ENCODE peak calls at places on chromosomes 5 and 9, in seven cellular contexts. One of them, this sample, is unnamed.

GRCh38 chr5:172439785-172440480 is 14.4 kb downstream of the SH3PXD2B start:
- DNase-seq in HFF-Myc: no peak
- DNase-seq in AG04450: no peak
- DNase-seq in dorsolateral prefrontal cortex: no peak
- DNase-seq in sigmoid colon: peak; percentile 82
- DNase-seq in cardiac fibroblast: no peak
- DNase-seq in PC-3: no peak
- DNase-seq in this sample: peak; percentile 37

GRCh38 chr9:10366171-10366779 is 246.5 kb downstream of the PTPRD start:
- DNase-seq in HFF-Myc: no peak
- DNase-seq in AG04450: no peak
- DNase-seq in dorsolateral prefrontal cortex: no peak
- DNase-seq in sigmoid colon: no peak
- DNase-seq in cardiac fibroblast: peak; percentile 35
- DNase-seq in PC-3: peak; percentile 66
- DNase-seq in this sample: no peak

GRCh38 chr5:6319116-6319515 is 59.2 kb downstream of the MED10 start:
- DNase-seq in HFF-Myc: no peak
- DNase-seq in AG04450: no peak
- DNase-seq in dorsolateral prefrontal cortex: no peak
- DNase-seq in sigmoid colon: no peak
- DNase-seq in cardiac fibroblast: no peak
- DNase-seq in PC-3: peak; percentile 84
- DNase-seq in this sample: no peak

GRCh38 chr5:158139161-158139560 is 280.2 kb upstream of the CLINT1 start:
- DNase-seq in HFF-Myc: no peak
- DNase-seq in AG04450: no peak
- DNase-seq in dorsolateral prefrontal cortex: no peak
- DNase-seq in sigmoid colon: no peak
- DNase-seq in cardiac fibroblast: no peak
- DNase-seq in PC-3: peak; percentile 67
- DNase-seq in this sample: no peak

GRCh38 chr9:88230612-88231011 is 92.3 kb upstream of the SPATA31C2 start:
- DNase-seq in HFF-Myc: no peak
- DNase-seq in AG04450: no peak
- DNase-seq in dorsolateral prefrontal cortex: no peak
- DNase-seq in sigmoid colon: no peak
- DNase-seq in cardiac fibroblast: no peak
- DNase-seq in PC-3: peak; percentile 30
- DNase-seq in this sample: no peak

GRCh38 chr5:11955386-11955785 is 51.1 kb upstream of the CTNND2 start:
- DNase-seq in HFF-Myc: no peak
- DNase-seq in AG04450: no peak
- DNase-seq in dorsolateral prefrontal cortex: no peak
- DNase-seq in sigmoid colon: no peak
- DNase-seq in cardiac fibroblast: no peak
- DNase-seq in PC-3: peak; percentile 80
- DNase-seq in this sample: no peak

GRCh38 chr5:179192891-179193470 is 132.8 kb downstream of the ZNF354C start:
- DNase-seq in HFF-Myc: no peak
- DNase-seq in AG04450: no peak
- DNase-seq in dorsolateral prefrontal cortex: no peak
- DNase-seq in sigmoid colon: peak; percentile 53
- DNase-seq in cardiac fibroblast: no peak
- DNase-seq in PC-3: no peak
- DNase-seq in this sample: no peak

GRCh38 chr5:74013222-74013621 is 387.2 kb downstream of the ARHGEF28 start:
- DNase-seq in HFF-Myc: no peak
- DNase-seq in AG04450: no peak
- DNase-seq in dorsolateral prefrontal cortex: no peak
- DNase-seq in sigmoid colon: no peak
- DNase-seq in cardiac fibroblast: no peak
- DNase-seq in PC-3: no peak
- DNase-seq in this sample: no peak

GRCh38 chr5:173789031-173789920 is 98.9 kb upstream of the CPEB4 start:
- DNase-seq in HFF-Myc: peak; percentile 20
- DNase-seq in AG04450: peak; percentile 33
- DNase-seq in dorsolateral prefrontal cortex: no peak
- DNase-seq in sigmoid colon: peak; percentile 41
- DNase-seq in cardiac fibroblast: peak; percentile 71
- DNase-seq in PC-3: peak; percentile 87
- DNase-seq in this sample: peak; percentile 87

GRCh38 chr9:81592890-81593271 is 96.5 kb downstream of the TLE1 start:
- DNase-seq in HFF-Myc: no peak
- DNase-seq in AG04450: no peak
- DNase-seq in dorsolateral prefrontal cortex: no peak
- DNase-seq in sigmoid colon: peak; percentile 77
- DNase-seq in cardiac fibroblast: no peak
- DNase-seq in PC-3: no peak
- DNase-seq in this sample: peak; percentile 90

GRCh38 chr5:28548856-28549255 is 1510.5 kb upstream of the CDH9 start:
- DNase-seq in HFF-Myc: no peak
- DNase-seq in AG04450: no peak
- DNase-seq in dorsolateral prefrontal cortex: no peak
- DNase-seq in sigmoid colon: no peak
- DNase-seq in cardiac fibroblast: no peak
- DNase-seq in PC-3: peak; percentile 41
- DNase-seq in this sample: no peak

GRCh38 chr9:128550770-128551651 is 1.4 kb upstream of the SPTAN1 start:
- DNase-seq in HFF-Myc: no peak
- DNase-seq in AG04450: no peak
- DNase-seq in dorsolateral prefrontal cortex: peak; percentile 59
- DNase-seq in sigmoid colon: peak; percentile 80
- DNase-seq in cardiac fibroblast: peak; percentile 77
- DNase-seq in PC-3: no peak
- DNase-seq in this sample: no peak

GRCh38 chr9:117945286-117945685 is 241.1 kb downstream of the TLR4 start:
- DNase-seq in HFF-Myc: no peak
- DNase-seq in AG04450: no peak
- DNase-seq in dorsolateral prefrontal cortex: no peak
- DNase-seq in sigmoid colon: no peak
- DNase-seq in cardiac fibroblast: no peak
- DNase-seq in PC-3: no peak
- DNase-seq in this sample: no peak

DNA sequence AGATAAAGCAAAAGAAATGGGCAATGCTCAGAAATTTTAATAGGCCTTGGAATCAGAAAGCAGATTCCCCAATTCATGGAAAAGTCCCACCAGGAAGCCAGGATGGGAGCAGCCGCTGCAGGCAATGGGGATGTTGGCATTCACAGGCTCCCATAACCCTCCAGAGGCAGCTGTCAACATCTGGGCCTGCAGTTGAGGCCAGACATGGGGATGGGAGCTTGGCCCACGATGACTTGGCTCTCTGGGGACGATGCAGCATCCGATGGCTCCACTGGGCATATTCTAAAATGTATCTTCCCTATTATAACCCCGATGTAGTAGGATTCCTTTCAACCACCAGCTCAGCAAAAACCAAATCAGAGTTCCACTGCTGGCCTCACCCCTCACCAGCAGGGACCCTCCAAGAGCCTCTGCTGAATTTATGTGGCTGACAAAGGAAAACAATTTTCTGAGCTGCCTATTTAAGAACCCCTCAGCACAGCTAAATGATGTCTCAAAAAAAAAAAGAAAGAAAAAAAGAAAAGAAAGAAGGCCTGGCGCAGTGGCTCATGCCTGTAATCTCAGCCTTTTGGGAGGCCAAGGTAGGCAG is 7.1 kb downstream of the SPRY4 start:
- DNase-seq in HFF-Myc: no peak
- DNase-seq in AG04450: no peak
- DNase-seq in dorsolateral prefrontal cortex: no peak
- DNase-seq in sigmoid colon: no peak
- DNase-seq in cardiac fibroblast: no peak
- DNase-seq in PC-3: no peak
- DNase-seq in this sample: no peak
- TF ChIP-seq CTCF in HFF-Myc: peak; percentile 41
- TF ChIP-seq CTCF in AG04450: peak; percentile 65
- TF ChIP-seq CTCF in dorsolateral prefrontal cortex: no peak
- TF ChIP-seq CTCF in sigmoid colon: no peak
- TF ChIP-seq CTCF in cardiac fibroblast: peak; percentile 44
- TF ChIP-seq CTCF in PC-3: no peak
- TF ChIP-seq CTCF in this sample: no peak

GRCh38 chr5:177984565-177985166 is 11.4 kb downstream of the PROP1 start:
- DNase-seq in HFF-Myc: no peak
- DNase-seq in AG04450: no peak
- DNase-seq in dorsolateral prefrontal cortex: no peak
- DNase-seq in sigmoid colon: no peak
- DNase-seq in cardiac fibroblast: no peak
- DNase-seq in PC-3: no peak
- DNase-seq in this sample: no peak
- TF ChIP-seq CTCF in HFF-Myc: no peak
- TF ChIP-seq CTCF in AG04450: no peak
- TF ChIP-seq CTCF in dorsolateral prefrontal cortex: no peak
- TF ChIP-seq CTCF in sigmoid colon: no peak
- TF ChIP-seq CTCF in cardiac fibroblast: no peak
- TF ChIP-seq CTCF in PC-3: no peak
- TF ChIP-seq CTCF in this sample: no peak

DNA sequence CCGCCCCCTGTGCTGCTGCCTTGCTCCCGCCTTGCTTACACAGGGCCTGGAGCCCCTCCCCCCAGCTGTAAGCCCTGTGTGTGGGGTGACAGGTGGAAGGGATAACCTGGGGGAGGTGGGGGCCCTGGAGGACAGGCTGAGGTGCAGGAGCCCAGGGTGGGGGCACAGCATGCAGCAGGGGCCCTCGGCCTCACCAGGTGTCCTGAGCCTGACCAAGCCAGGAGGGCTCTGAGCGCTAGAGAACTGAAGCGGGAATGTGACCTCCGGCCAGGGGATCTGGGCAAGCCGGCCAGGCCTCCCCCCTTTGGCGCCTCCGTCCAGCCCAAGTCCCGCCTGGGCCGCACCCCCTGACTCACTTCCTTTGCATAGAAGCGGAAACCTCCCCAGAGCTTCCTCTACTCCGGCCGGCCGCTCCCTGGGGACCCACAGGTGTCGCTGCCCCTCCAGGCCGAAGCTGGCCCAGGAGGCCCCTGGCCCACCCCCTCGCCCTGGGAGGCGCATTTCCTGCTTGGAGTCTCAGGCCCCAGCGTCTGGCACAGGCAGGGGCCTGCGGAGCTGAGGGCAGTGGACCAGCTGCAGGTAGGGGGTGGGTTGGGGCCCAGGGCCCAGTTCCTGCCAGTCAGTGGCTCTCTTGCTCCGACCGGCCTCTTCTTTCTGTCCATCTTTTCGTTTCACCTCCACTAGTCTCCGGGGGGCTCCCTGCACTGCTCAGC is at the start of gene TOR4A:
- DNase-seq in HFF-Myc: peak; percentile 72
- DNase-seq in AG04450: peak; percentile 54
- DNase-seq in dorsolateral prefrontal cortex: no peak
- DNase-seq in sigmoid colon: peak; percentile 91
- DNase-seq in cardiac fibroblast: peak; percentile 94
- DNase-seq in PC-3: peak; percentile 86
- DNase-seq in this sample: peak; percentile 75
- TF ChIP-seq CTCF in HFF-Myc: peak; percentile 41
- TF ChIP-seq CTCF in AG04450: peak; percentile 38
- TF ChIP-seq CTCF in dorsolateral prefrontal cortex: no peak
- TF ChIP-seq CTCF in sigmoid colon: no peak
- TF ChIP-seq CTCF in cardiac fibroblast: no peak
- TF ChIP-seq CTCF in PC-3: peak; percentile 49
- TF ChIP-seq CTCF in this sample: no peak

GRCh38 chr5:23302438-23302837 is 205.0 kb upstream of the PRDM9 start:
- DNase-seq in HFF-Myc: no peak
- DNase-seq in AG04450: no peak
- DNase-seq in dorsolateral prefrontal cortex: no peak
- DNase-seq in sigmoid colon: no peak
- DNase-seq in cardiac fibroblast: no peak
- DNase-seq in PC-3: no peak
- DNase-seq in this sample: no peak
- TF ChIP-seq CTCF in HFF-Myc: no peak
- TF ChIP-seq CTCF in AG04450: no peak
- TF ChIP-seq CTCF in dorsolateral prefrontal cortex: no peak
- TF ChIP-seq CTCF in sigmoid colon: no peak
- TF ChIP-seq CTCF in cardiac fibroblast: no peak
- TF ChIP-seq CTCF in PC-3: peak; percentile 23
- TF ChIP-seq CTCF in this sample: no peak

GRCh38 chr5:121049971-121050370 is 585.9 kb downstream of the PRR16 start:
- DNase-seq in HFF-Myc: no peak
- DNase-seq in AG04450: no peak
- DNase-seq in dorsolateral prefrontal cortex: no peak
- DNase-seq in sigmoid colon: no peak
- DNase-seq in cardiac fibroblast: no peak
- DNase-seq in PC-3: no peak
- DNase-seq in this sample: no peak

GRCh38 chr5:121055586-121055985 is 591.5 kb downstream of the PRR16 start:
- DNase-seq in HFF-Myc: no peak
- DNase-seq in AG04450: no peak
- DNase-seq in dorsolateral prefrontal cortex: no peak
- DNase-seq in sigmoid colon: no peak
- DNase-seq in cardiac fibroblast: no peak
- DNase-seq in PC-3: no peak
- DNase-seq in this sample: no peak

GRCh38 chr5:121053055-121053985 is 589.2 kb downstream of the PRR16 start:
- DNase-seq in HFF-Myc: peak; percentile 15
- DNase-seq in AG04450: no peak
- DNase-seq in dorsolateral prefrontal cortex: no peak
- DNase-seq in sigmoid colon: no peak
- DNase-seq in cardiac fibroblast: no peak
- DNase-seq in PC-3: peak; percentile 9
- DNase-seq in this sample: no peak
- TF ChIP-seq CTCF in HFF-Myc: no peak
- TF ChIP-seq CTCF in AG04450: no peak
- TF ChIP-seq CTCF in dorsolateral prefrontal cortex: no peak
- TF ChIP-seq CTCF in sigmoid colon: no peak
- TF ChIP-seq CTCF in cardiac fibroblast: no peak
- TF ChIP-seq CTCF in PC-3: no peak
- TF ChIP-seq CTCF in this sample: no peak

DNA sequence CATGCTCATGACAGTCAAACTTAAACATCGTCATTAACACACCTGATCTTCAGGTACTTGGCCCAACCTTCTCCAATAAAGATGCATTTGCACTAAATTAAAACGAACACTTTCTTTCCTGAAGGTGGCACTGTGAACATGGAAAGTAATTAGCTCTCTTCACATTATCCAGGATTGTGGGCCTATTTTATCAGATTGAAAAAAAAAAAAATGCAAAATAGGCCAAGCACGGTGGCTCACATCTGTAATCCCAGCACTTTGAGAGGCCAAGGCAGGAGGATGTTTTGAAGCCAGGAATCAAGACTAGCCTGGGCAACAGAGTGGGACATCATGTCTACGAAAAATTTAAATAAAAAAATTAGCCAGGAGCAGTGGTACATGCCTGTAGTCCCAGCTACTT is 14.4 kb upstream of the CDC20B start:
- DNase-seq in HFF-Myc: no peak
- DNase-seq in AG04450: no peak
- DNase-seq in dorsolateral prefrontal cortex: no peak
- DNase-seq in sigmoid colon: no peak
- DNase-seq in cardiac fibroblast: peak; percentile 23
- DNase-seq in PC-3: peak; percentile 44
- DNase-seq in this sample: no peak
- TF ChIP-seq CTCF in HFF-Myc: no peak
- TF ChIP-seq CTCF in AG04450: peak; percentile 18
- TF ChIP-seq CTCF in dorsolateral prefrontal cortex: no peak
- TF ChIP-seq CTCF in sigmoid colon: no peak
- TF ChIP-seq CTCF in cardiac fibroblast: peak; percentile 1
- TF ChIP-seq CTCF in PC-3: peak; percentile 41
- TF ChIP-seq CTCF in this sample: no peak

This sample was measured in adrenal gland.